ENCODE peak calls at places on chromosome 15, in six cellular contexts. E is activated naive CD4-positive, alpha-beta T cell treated with Interleukin-2 at 50 U/mL for 16 hours; N is brain microvascular endothelial cell; Z is anterior cingulate cortex; Q is type B pancreatic cell; G is lung. V is an unnamed sample.

GRCh38 chr15:84911879-84912660 is 27.6 kb downstream of the SLC28A1 start:
- DNase-seq in N (peak; percentile 98), Q (no peak), E (no peak), G (peak; percentile 73), Z (no peak), V (peak; percentile 95)

GRCh38 chr15:78810377-78811123 is 714 bp downstream of the ADAMTS7 start:
- DNase-seq in N (peak; percentile 11), Z (no peak), E (no peak), Q (peak; percentile 72), G (peak; percentile 54), V (no peak)

GRCh38 chr15:76939715-76940114 is 8.2 kb downstream of the RCN2 start:
- DNase-seq in E (no peak), Z (no peak), N (no peak), Q (no peak), G (no peak), V (no peak)

GRCh38 chr15:45664451-45664850 is 29.6 kb downstream of the SQOR start:
- DNase-seq in Z (no peak), N (peak; percentile 81), Q (no peak), G (no peak), E (no peak), V (no peak)

GRCh38 chr15:62878070-62878469 is 164.5 kb upstream of the TPM1 start:
- DNase-seq in Q (no peak), E (no peak), Z (no peak), N (no peak), G (no peak), V (no peak)

GRCh38 chr15:70863450-70864218 is 9.7 kb upstream of the LARP6 start:
- DNase-seq in G (no peak), Z (no peak), N (peak; percentile 90), E (no peak), Q (no peak), V (no peak)

GRCh38 chr15:70870066-70870465 is 16.1 kb upstream of the LARP6 start:
- DNase-seq in G (no peak), Q (no peak), Z (no peak), E (no peak), N (peak; percentile 48), V (no peak)

GRCh38 chr15:41777421-41777973 is 3.2 kb downstream of the MAPKBP1 start:
- DNase-seq in N (no peak), Q (no peak), Z (no peak), G (no peak), E (no peak), V (peak; percentile 34)

GRCh38 chr15:69590201-69590600 is 137.6 kb downstream of the RPLP1 start:
- DNase-seq in N (no peak), Z (no peak), G (no peak), Q (no peak), E (no peak), V (no peak)

GRCh38 chr15:59174846-59175831 is 31.5 kb upstream of the LDHAL6B start:
- DNase-seq in Z (no peak), E (peak; percentile 57), G (peak; percentile 37), Q (no peak), N (peak; percentile 80), V (no peak)

V was measured in esophagus muscularis mucosa.